ENCODE peak calls at places on chromosomes 13 and 19, in five cellular contexts. One of them, this sample, is unnamed.

GRCh38 chr13:78540424-78540823 is 62.9 kb downstream of the POU4F1 start:
- DNase-seq in retinal pigment epithelial cell: no peak
- DNase-seq in osteocyte: no peak
- DNase-seq in Peyer's patch: no peak
- DNase-seq in body of pancreas: no peak
- DNase-seq in this sample: no peak

GRCh38 chr19:34759218-34759917 is 13.6 kb downstream of the ZNF599 start:
- DNase-seq in body of pancreas: no peak
- DNase-seq in osteocyte: no peak
- DNase-seq in retinal pigment epithelial cell: no peak
- DNase-seq in Peyer's patch: no peak
- DNase-seq in this sample: no peak

GRCh38 chr13:113980489-113981064 is 6.7 kb upstream of the C13orf46 start:
- DNase-seq in body of pancreas: no peak
- DNase-seq in retinal pigment epithelial cell: no peak
- DNase-seq in osteocyte: no peak
- DNase-seq in Peyer's patch: no peak
- DNase-seq in this sample: no peak

GRCh38 chr19:1961545-1961878 is 20.5 kb downstream of the CSNK1G2 start:
- DNase-seq in Peyer's patch: no peak
- DNase-seq in body of pancreas: no peak
- DNase-seq in retinal pigment epithelial cell: no peak
- DNase-seq in osteocyte: no peak
- DNase-seq in this sample: no peak

GRCh38 chr13:44238011-44238421 is 135.6 kb upstream of the SERP2 start:
- DNase-seq in retinal pigment epithelial cell: no peak
- DNase-seq in Peyer's patch: no peak
- DNase-seq in body of pancreas: no peak
- DNase-seq in osteocyte: no peak
- DNase-seq in this sample: no peak

GRCh38 chr13:54367639-54368271 is 1339.1 kb downstream of the OLFM4 start:
- DNase-seq in body of pancreas: peak; percentile 19
- DNase-seq in Peyer's patch: no peak
- DNase-seq in osteocyte: no peak
- DNase-seq in retinal pigment epithelial cell: no peak
- DNase-seq in this sample: no peak

GRCh38 chr19:17673937-17674799 is 14.0 kb downstream of the UNC13A start:
- DNase-seq in osteocyte: no peak
- DNase-seq in body of pancreas: no peak
- DNase-seq in Peyer's patch: no peak
- DNase-seq in retinal pigment epithelial cell: no peak
- DNase-seq in this sample: no peak

GRCh38 chr13:49206641-49207040 is 13.5 kb upstream of the MLNR start:
- DNase-seq in retinal pigment epithelial cell: no peak
- DNase-seq in body of pancreas: no peak
- DNase-seq in Peyer's patch: no peak
- DNase-seq in osteocyte: no peak
- DNase-seq in this sample: no peak

GRCh38 chr19:33110201-33110910 is 21.6 kb upstream of the WDR88 start:
- DNase-seq in body of pancreas: no peak
- DNase-seq in retinal pigment epithelial cell: no peak
- DNase-seq in osteocyte: no peak
- DNase-seq in Peyer's patch: no peak
- DNase-seq in this sample: no peak

GRCh38 chr19:3324405-3324856 is 42.0 kb upstream of the NFIC start:
- DNase-seq in osteocyte: no peak
- DNase-seq in body of pancreas: peak; percentile 57
- DNase-seq in Peyer's patch: peak; percentile 41
- DNase-seq in retinal pigment epithelial cell: no peak
- DNase-seq in this sample: peak; percentile 71

GRCh38 chr19:48905664-48906063 is 5.6 kb downstream of the NUCB1 start:
- DNase-seq in retinal pigment epithelial cell: no peak
- DNase-seq in Peyer's patch: no peak
- DNase-seq in body of pancreas: no peak
- DNase-seq in osteocyte: no peak
- DNase-seq in this sample: no peak

GRCh38 chr13:112873851-112874750 is 94.9 kb upstream of the MCF2L start:
- DNase-seq in osteocyte: no peak
- DNase-seq in Peyer's patch: peak; percentile 82
- DNase-seq in body of pancreas: peak; percentile 75
- DNase-seq in retinal pigment epithelial cell: no peak
- DNase-seq in this sample: peak; percentile 76

GRCh38 chr19:45076029-45076850 is at the start of gene ZNF296:
- DNase-seq in retinal pigment epithelial cell: no peak
- DNase-seq in Peyer's patch: peak; percentile 91
- DNase-seq in osteocyte: no peak
- DNase-seq in body of pancreas: peak; percentile 84
- DNase-seq in this sample: peak; percentile 72

GRCh38 chr19:40363128-40363527 is 14.6 kb downstream of the PLD3 start:
- DNase-seq in retinal pigment epithelial cell: no peak
- DNase-seq in body of pancreas: no peak
- DNase-seq in Peyer's patch: no peak
- DNase-seq in osteocyte: no peak
- DNase-seq in this sample: no peak

GRCh38 chr19:29663861-29664752 is 1.2 kb upstream of the PLEKHF1 start:
- DNase-seq in retinal pigment epithelial cell: no peak
- DNase-seq in Peyer's patch: no peak
- DNase-seq in body of pancreas: no peak
- DNase-seq in osteocyte: no peak
- DNase-seq in this sample: no peak

GRCh38 chr13:89749888-89750287 is 1597.6 kb upstream of the MIR17HG start:
- DNase-seq in osteocyte: no peak
- DNase-seq in body of pancreas: no peak
- DNase-seq in Peyer's patch: no peak
- DNase-seq in retinal pigment epithelial cell: no peak
- DNase-seq in this sample: no peak

GRCh38 chr19:57302020-57302465 is 18.2 kb upstream of the ZNF543 start:
- DNase-seq in Peyer's patch: no peak
- DNase-seq in body of pancreas: no peak
- DNase-seq in osteocyte: peak; percentile 90
- DNase-seq in retinal pigment epithelial cell: no peak
- DNase-seq in this sample: no peak

GRCh38 chr13:72129117-72129516 is 262.1 kb upstream of the DACH1 start:
- DNase-seq in osteocyte: no peak
- DNase-seq in Peyer's patch: no peak
- DNase-seq in retinal pigment epithelial cell: no peak
- DNase-seq in body of pancreas: no peak
- DNase-seq in this sample: no peak

GRCh38 chr19:6234527-6234926 is 45.2 kb downstream of the MLLT1 start:
- DNase-seq in Peyer's patch: no peak
- DNase-seq in osteocyte: no peak
- DNase-seq in body of pancreas: no peak
- DNase-seq in retinal pigment epithelial cell: no peak
- DNase-seq in this sample: no peak

GRCh38 chr19:51602189-51602854 is 27.9 kb downstream of the SIGLEC5 start:
- DNase-seq in body of pancreas: no peak
- DNase-seq in Peyer's patch: no peak
- DNase-seq in retinal pigment epithelial cell: no peak
- DNase-seq in osteocyte: peak; percentile 71
- DNase-seq in this sample: no peak

GRCh38 chr19:48338253-48338755 is 13.0 kb downstream of the EMP3 start:
- DNase-seq in osteocyte: no peak
- DNase-seq in retinal pigment epithelial cell: no peak
- DNase-seq in Peyer's patch: no peak
- DNase-seq in body of pancreas: no peak
- DNase-seq in this sample: no peak

GRCh38 chr13:44474122-44474910 is 100.7 kb downstream of the SERP2 start:
- DNase-seq in osteocyte: no peak
- DNase-seq in Peyer's patch: no peak
- DNase-seq in retinal pigment epithelial cell: no peak
- DNase-seq in body of pancreas: no peak
- DNase-seq in this sample: no peak

GRCh38 chr19:29636553-29637325 is 28.5 kb upstream of the PLEKHF1 start:
- DNase-seq in retinal pigment epithelial cell: no peak
- DNase-seq in osteocyte: no peak
- DNase-seq in Peyer's patch: no peak
- DNase-seq in body of pancreas: no peak
- DNase-seq in this sample: no peak

GRCh38 chr19:13104848-13105646 is 2.4 kb upstream of the LYL1 start:
- DNase-seq in body of pancreas: no peak
- DNase-seq in retinal pigment epithelial cell: no peak
- DNase-seq in osteocyte: no peak
- DNase-seq in Peyer's patch: peak; percentile 66
- DNase-seq in this sample: no peak

GRCh38 chr19:17684256-17684655 is 3.9 kb downstream of the UNC13A start:
- DNase-seq in osteocyte: no peak
- DNase-seq in retinal pigment epithelial cell: no peak
- DNase-seq in Peyer's patch: no peak
- DNase-seq in body of pancreas: no peak
- DNase-seq in this sample: no peak

GRCh38 chr19:32863301-32863700 is 6.3 kb downstream of the SLC7A9 start:
- DNase-seq in body of pancreas: no peak
- DNase-seq in retinal pigment epithelial cell: no peak
- DNase-seq in osteocyte: no peak
- DNase-seq in Peyer's patch: no peak
- DNase-seq in this sample: no peak

GRCh38 chr13:51624207-51624606 is 39.9 kb downstream of the WDFY2 start:
- DNase-seq in Peyer's patch: no peak
- DNase-seq in body of pancreas: no peak
- DNase-seq in osteocyte: no peak
- DNase-seq in retinal pigment epithelial cell: no peak
- DNase-seq in this sample: no peak

GRCh38 chr19:53101518-53101917 is 1.7 kb downstream of the ZNF160 start:
- DNase-seq in retinal pigment epithelial cell: no peak
- DNase-seq in osteocyte: peak; percentile 30
- DNase-seq in Peyer's patch: no peak
- DNase-seq in body of pancreas: no peak
- DNase-seq in this sample: no peak

GRCh38 chr13:108959254-108959653 is 329.8 kb downstream of the MYO16 start:
- DNase-seq in Peyer's patch: no peak
- DNase-seq in retinal pigment epithelial cell: no peak
- DNase-seq in osteocyte: no peak
- DNase-seq in body of pancreas: no peak
- DNase-seq in this sample: no peak

GRCh38 chr19:45526143-45526542 is 18.9 kb downstream of the VASP start:
- DNase-seq in retinal pigment epithelial cell: no peak
- DNase-seq in osteocyte: no peak
- DNase-seq in body of pancreas: peak; percentile 76
- DNase-seq in Peyer's patch: no peak
- DNase-seq in this sample: no peak

DNA sequence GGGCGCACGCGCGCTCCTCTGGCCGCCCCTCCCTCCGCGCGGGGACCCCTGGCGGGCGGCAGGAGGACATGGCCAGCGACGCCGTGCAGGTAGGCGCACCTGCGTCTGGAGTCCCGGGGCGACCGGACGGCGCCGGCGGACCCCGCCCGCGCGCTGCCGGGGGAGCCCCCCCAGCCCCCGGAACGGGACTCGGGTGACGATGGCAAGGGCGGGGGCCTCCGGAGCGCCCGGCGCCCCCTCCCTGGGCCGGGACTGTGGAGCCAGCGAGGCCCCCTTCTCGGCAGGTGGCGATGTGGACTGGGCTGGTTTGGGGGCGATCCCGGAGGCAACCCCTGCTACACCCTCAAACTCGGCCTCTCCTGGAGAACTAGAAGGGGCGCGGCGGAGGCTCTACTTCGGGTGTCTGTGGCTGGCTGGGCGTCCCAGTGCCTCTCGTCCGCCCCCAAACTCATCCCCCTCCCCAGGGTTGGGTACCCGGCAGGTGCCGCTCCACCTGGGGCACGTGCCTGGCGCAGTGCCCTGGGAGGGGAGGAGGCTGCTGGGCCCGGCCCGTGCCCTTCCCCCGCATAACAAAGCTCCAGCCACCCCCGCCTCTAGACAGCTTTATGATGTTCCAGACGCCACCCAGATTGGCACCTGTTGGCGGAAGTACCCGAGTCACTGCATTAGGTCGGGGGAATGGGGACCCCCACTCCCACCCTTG is 499 bp downstream of the PKN1 start:
- DNase-seq in retinal pigment epithelial cell: no peak
- DNase-seq in body of pancreas: peak; percentile 57
- DNase-seq in Peyer's patch: peak; percentile 52
- DNase-seq in osteocyte: no peak
- DNase-seq in this sample: peak; percentile 57
- TF ChIP-seq CTCF in retinal pigment epithelial cell: no peak
- TF ChIP-seq CTCF in body of pancreas: no peak
- TF ChIP-seq CTCF in Peyer's patch: no peak
- TF ChIP-seq CTCF in osteocyte: no peak
- TF ChIP-seq CTCF in this sample: no peak

DNA sequence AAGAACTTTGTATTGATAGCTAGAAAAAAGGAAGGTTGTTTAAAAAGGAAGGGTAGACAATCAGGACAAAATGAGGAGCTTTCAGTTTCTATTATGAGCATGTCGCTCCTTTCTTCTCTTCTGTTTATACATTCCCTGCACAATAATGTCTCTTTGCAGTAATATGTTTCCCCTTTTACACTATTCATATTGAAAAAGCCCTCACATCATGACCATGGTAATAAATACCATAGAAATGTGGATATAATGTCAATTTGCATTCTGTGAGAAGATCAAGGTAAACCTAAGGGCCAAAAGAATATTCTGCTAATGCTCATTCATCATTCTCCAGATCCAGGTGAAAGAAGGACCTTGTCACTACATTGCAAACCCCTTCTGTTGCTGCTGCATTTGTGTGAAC is 117.5 kb upstream of the SOX21 start:
- DNase-seq in Peyer's patch: no peak
- DNase-seq in osteocyte: no peak
- DNase-seq in body of pancreas: no peak
- DNase-seq in retinal pigment epithelial cell: no peak
- DNase-seq in this sample: no peak
- TF ChIP-seq CTCF in Peyer's patch: no peak
- TF ChIP-seq CTCF in osteocyte: no peak
- TF ChIP-seq CTCF in body of pancreas: no peak
- TF ChIP-seq CTCF in retinal pigment epithelial cell: no peak
- TF ChIP-seq CTCF in this sample: no peak

DNA sequence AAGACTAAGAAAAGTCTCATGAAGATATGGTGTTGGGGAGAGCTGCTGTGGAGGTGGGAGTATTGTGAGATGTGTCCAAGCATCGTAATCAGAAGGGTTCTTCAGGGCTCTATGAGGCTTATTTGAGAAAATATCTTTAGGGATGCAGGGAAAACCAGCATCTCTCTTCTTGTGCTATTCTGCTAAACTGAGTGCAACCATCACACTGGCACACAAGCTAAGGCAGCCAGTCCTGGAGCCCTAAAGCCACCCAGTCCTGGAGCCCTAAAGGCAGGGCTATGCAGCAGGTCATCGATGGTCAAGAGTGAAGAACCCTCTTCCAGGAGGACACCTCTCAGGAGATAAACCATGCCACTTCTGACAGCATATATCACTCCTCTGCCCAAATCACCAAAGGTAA is 445.2 kb upstream of the MIR17HG start:
- DNase-seq in retinal pigment epithelial cell: no peak
- DNase-seq in body of pancreas: no peak
- DNase-seq in Peyer's patch: no peak
- DNase-seq in osteocyte: no peak
- DNase-seq in this sample: no peak
- TF ChIP-seq CTCF in retinal pigment epithelial cell: no peak
- TF ChIP-seq CTCF in body of pancreas: no peak
- TF ChIP-seq CTCF in Peyer's patch: no peak
- TF ChIP-seq CTCF in osteocyte: no peak
- TF ChIP-seq CTCF in this sample: no peak

GRCh38 chr19:10000171-10000826 is 10.0 kb downstream of the COL5A3 start:
- DNase-seq in osteocyte: peak; percentile 92
- DNase-seq in body of pancreas: peak; percentile 75
- DNase-seq in Peyer's patch: peak; percentile 53
- DNase-seq in retinal pigment epithelial cell: no peak
- DNase-seq in this sample: peak; percentile 52
- TF ChIP-seq CTCF in osteocyte: peak; percentile 87
- TF ChIP-seq CTCF in body of pancreas: peak; percentile 71
- TF ChIP-seq CTCF in Peyer's patch: peak; percentile 49
- TF ChIP-seq CTCF in retinal pigment epithelial cell: peak; percentile 91
- TF ChIP-seq CTCF in this sample: peak; percentile 75